ENCODE peak calls at places on chromosomes 16 and 17, in five cellular contexts. A, F, D, N and W are unnamed samples.
A peak's percentile ranks its signal among the peaks of the same experiment; 100 is the strongest.

GRCh38 chr16:51839697-51840462 is 688.8 kb upstream of the SALL1 start:
- DNase-seq in N (no peak), A (no peak), D (no peak), F (no peak), W (no peak)

GRCh38 chr16:89048087-89048729 is 45.4 kb upstream of the ACSF3 start:
- DNase-seq in N (peak; percentile 9), D (no peak), A (no peak), F (no peak), W (no peak)

GRCh38 chr16:56355786-56356275 is 69.5 kb downstream of the AMFR start:
- DNase-seq in N (peak; percentile 22), A (peak; percentile 8), D (no peak), F (no peak), W (no peak)

GRCh38 chr17:27529230-27529796 is 73.1 kb downstream of the KSR1 start:
- DNase-seq in F (no peak), N (no peak), A (no peak), D (no peak), W (no peak)

GRCh38 chr17:44795421-44795820 is 34.7 kb downstream of the GJC1 start:
- DNase-seq in A (no peak), D (no peak), N (no peak), F (no peak), W (no peak)

GRCh38 chr17:18262641-18263040 is 2.2 kb downstream of the MIEF2 start:
- DNase-seq in A (no peak), F (no peak), D (no peak), N (peak; percentile 75), W (peak; percentile 50)

GRCh38 chr17:34306466-34306865 is 12.8 kb upstream of the CCL8 start:
- DNase-seq in D (no peak), N (no peak), A (no peak), F (no peak), W (no peak)

GRCh38 chr16:23682181-23682580 is 3.5 kb downstream of the PLK1 start:
- DNase-seq in F (no peak), A (no peak), D (no peak), N (no peak), W (no peak)

GRCh38 chr16:83781-84615 is 6.0 kb downstream of the MPG start:
- DNase-seq in F (no peak), A (no peak), D (no peak), N (no peak), W (no peak)

GRCh38 chr16:12458591-12459400 is 344.9 kb downstream of the CPPED1 start:
- DNase-seq in D (no peak), A (no peak), F (no peak), N (peak; percentile 57), W (peak; percentile 33)

GRCh38 chr16:28951410-28951943 is 740 bp downstream of the NFATC2IP start:
- DNase-seq in A (no peak), N (no peak), D (no peak), F (no peak), W (no peak)

GRCh38 chr17:76458580-76459490 is 5.9 kb upstream of the UBE2O start:
- DNase-seq in A (no peak), N (peak; percentile 78), D (no peak), F (no peak), W (peak; percentile 57)

GRCh38 chr17:17710728-17711541 is 29.7 kb downstream of the RAI1 start:
- DNase-seq in A (peak; percentile 57), F (no peak), N (no peak), D (no peak), W (no peak)

GRCh38 chr16:17635183-17635582 is 164.4 kb upstream of the XYLT1 start:
- DNase-seq in A (no peak), D (no peak), F (no peak), N (no peak), W (no peak)

GRCh38 chr17:15185625-15185991 is 79.5 kb downstream of the PMP22 start:
- DNase-seq in D (no peak), F (no peak), N (no peak), A (no peak), W (peak; percentile 53)

GRCh38 chr17:41689497-41690299 is 1.0 kb downstream of the EIF1 start:
- DNase-seq in D (no peak), A (peak; percentile 24), N (no peak), F (no peak), W (no peak)